ENCODE peak calls at places on chromosome 12, in eight cellular contexts. T is transverse colon, F is lower leg skin, Z is breast epithelium, D is Peyer's patch, U is IMR-90, W is body of pancreas, O is tibial nerve. B is an unnamed sample.

GRCh38 chr12:94100990-94101901 is 47.1 kb upstream of the PLXNC1 start:
- DNase-seq in T (peak), F (peak), Z (peak), D (peak), U (peak), W (peak), O (peak), B (peak)

GRCh38 chr12:51127050-51127729 is 43.8 kb upstream of the CSRNP2 start:
- DNase-seq in T (no peak), F (no peak), Z (no peak), D (no peak), U (peak), W (no peak), O (no peak), B (no peak)

GRCh38 chr12:126493366-126494108 is 1428.3 kb downstream of the AACS start:
- DNase-seq in T (no peak), F (no peak), Z (no peak), D (no peak), U (no peak), W (no peak), O (no peak), B (no peak)

GRCh38 chr12:128267651-128268347 is 829 bp downstream of the TMEM132C start:
- DNase-seq in T (no peak), F (no peak), Z (no peak), D (no peak), U (no peak), W (no peak), O (no peak), B (no peak)

GRCh38 chr12:71780207-71780822 is 25.7 kb downstream of the RAB21 start:
- DNase-seq in T (peak), F (no peak), Z (no peak), D (no peak), U (peak), W (peak), O (no peak), B (no peak)

GRCh38 chr12:54759751-54760150 is 94.6 kb upstream of the MUCL1 start:
- DNase-seq in T (no peak), F (no peak), Z (no peak), D (no peak), U (peak), W (peak), O (no peak), B (no peak)

GRCh38 chr12:10615532-10615931 is 2.1 kb upstream of the MAGOHB start:
- DNase-seq in T (no peak), F (no peak), Z (no peak), D (no peak), U (no peak), W (no peak), O (no peak), B (no peak)

GRCh38 chr12:121278450-121279375 is 17.8 kb downstream of the CAMKK2 start:
- DNase-seq in T (no peak), F (no peak), Z (no peak), D (no peak), U (peak), W (peak), O (no peak), B (no peak)

GRCh38 chr12:106058256-106059182 is 80.2 kb downstream of the NUAK1 start:
- DNase-seq in T (no peak), F (no peak), Z (no peak), D (no peak), U (peak), W (no peak), O (no peak), B (no peak)

GRCh38 chr12:49476091-49476490 is 62.7 kb upstream of the KCNH3 start:
- DNase-seq in T (no peak), F (no peak), Z (no peak), D (no peak), U (no peak), W (no peak), O (no peak), B (no peak)

GRCh38 chr12:42794811-42795210 is 205.3 kb upstream of the PRICKLE1 start:
- DNase-seq in T (no peak), F (no peak), Z (no peak), D (no peak), U (peak), W (no peak), O (no peak), B (no peak)

GRCh38 chr12:9872743-9873142 is 3.6 kb upstream of the CLEC2B start:
- DNase-seq in T (no peak), F (no peak), Z (no peak), D (no peak), U (no peak), W (no peak), O (no peak), B (no peak)

GRCh38 chr12:42922512-42922865 is 332.9 kb upstream of the PRICKLE1 start:
- DNase-seq in T (no peak), F (no peak), Z (no peak), D (no peak), U (no peak), W (no peak), O (no peak), B (no peak)

GRCh38 chr12:40225984-40226602 is 1.3 kb downstream of the LRRK2 start:
- DNase-seq in T (no peak), F (no peak), Z (no peak), D (no peak), U (no peak), W (no peak), O (no peak), B (no peak)

GRCh38 chr12:109824731-109825130 is 8.5 kb downstream of the TRPV4 start:
- DNase-seq in T (no peak), F (no peak), Z (no peak), D (no peak), U (no peak), W (no peak), O (no peak), B (no peak)

GRCh38 chr12:12777056-12777455 is 8.4 kb upstream of the APOLD1 start:
- DNase-seq in T (no peak), F (no peak), Z (no peak), D (no peak), U (no peak), W (no peak), O (no peak), B (no peak)

DNA sequence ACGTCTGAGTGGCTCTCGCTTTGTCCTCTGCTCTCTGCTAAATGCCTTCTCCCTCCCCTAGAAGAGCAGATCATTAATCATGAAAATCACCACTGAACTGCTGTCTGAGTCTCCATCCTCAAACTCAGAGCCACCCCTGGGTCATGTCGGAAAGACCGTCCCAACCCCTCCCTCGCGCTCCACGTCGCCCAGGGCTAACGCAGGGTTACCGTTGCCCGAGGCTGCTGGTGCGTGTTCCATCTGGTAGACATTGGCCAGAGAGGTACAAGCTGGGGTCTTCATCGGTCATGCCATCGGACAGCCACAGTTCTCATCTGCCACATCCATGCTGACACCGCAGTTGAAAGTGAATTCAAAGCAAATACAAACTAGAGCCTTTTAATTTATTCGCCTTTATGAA is 129.1 kb downstream of the ADGRD1 start:
- DNase-seq in T (no peak), F (peak), Z (no peak), D (no peak), U (no peak), W (no peak), O (peak), B (no peak)
- TF ChIP-seq POLR2A in T (no peak), F (no peak), Z (no peak), D (no peak), U (no peak), W (no peak), O (no peak), B (no peak)

DNA sequence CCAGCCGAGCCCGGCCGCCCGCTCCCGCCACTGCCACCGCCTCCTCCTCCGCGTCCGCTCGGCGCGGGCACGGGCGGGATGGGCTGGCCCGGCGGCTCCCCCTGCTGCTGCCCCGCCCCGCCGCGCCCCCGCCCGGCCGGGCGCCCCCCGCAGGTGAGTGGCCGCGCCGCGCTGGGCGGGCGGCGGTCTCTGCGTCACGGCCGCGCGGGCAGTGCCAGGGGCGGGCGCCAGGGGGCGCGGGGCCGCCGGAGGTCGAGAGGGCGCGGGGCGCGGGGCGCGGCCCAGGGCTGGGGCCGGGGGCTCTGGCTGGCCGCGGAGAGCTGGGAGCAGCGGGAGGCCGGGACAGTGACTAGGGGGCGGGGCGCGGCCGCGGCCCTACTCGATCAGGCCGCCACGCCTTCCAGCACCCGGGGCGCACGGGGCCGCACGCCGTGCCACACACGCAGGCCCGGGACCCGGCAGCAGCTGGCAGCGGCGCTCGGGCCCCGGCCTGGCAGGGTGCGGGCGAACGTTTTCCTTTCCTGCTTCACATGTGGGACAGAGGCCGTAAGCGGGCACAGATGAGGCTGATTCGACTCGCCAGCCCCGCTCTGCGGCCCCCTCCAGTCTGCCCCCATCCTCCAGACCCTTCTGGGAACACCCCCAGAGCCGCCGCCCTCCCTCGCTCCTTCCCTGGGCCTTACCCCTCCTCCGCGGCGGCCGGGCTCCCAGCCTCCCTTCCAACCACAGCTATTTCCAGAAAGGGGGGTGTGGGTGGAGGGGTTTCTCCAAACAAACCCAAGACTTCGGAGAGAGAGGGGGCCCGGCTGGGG is 2.4 kb upstream of the TNS2 start:
- DNase-seq in T (peak), F (peak), Z (peak), D (peak), U (peak), W (peak), O (peak), B (peak)
- TF ChIP-seq POLR2A in T (peak), F (no peak), Z (no peak), D (peak), U (no peak), W (peak), O (peak), B (no peak)

DNA sequence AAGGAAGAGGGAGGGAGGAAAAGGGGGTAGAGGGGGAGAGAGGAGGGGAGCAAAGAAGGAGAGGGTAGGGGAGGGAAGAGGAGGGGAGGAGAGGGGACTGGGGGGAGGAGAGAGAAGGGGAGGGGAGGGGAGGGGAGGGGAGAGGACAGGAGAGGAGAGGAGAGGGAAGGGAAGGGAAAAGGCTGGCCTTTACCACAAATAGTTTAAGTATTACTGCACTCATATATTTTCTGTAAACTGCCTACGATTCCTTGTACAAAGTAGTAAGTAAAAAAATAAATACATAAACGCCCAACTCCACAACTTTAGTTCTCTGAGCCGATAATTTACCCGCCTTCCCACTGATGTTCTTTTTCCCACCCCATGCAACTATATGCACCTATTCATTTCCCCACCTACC is 23.7 kb upstream of the RERG start:
- DNase-seq in T (no peak), F (no peak), Z (no peak), D (no peak), U (no peak), W (no peak), O (no peak), B (no peak)
- TF ChIP-seq POLR2A in T (no peak), F (no peak), Z (no peak), D (no peak), U (no peak), W (no peak), O (no peak), B (no peak)

GRCh38 chr12:65276923-65277322 is 1.6 kb upstream of the MSRB3 start:
- DNase-seq in T (no peak), F (no peak), Z (no peak), D (no peak), U (no peak), W (no peak), O (no peak), B (no peak)

GRCh38 chr12:65279387-65280112 is 1.1 kb downstream of the MSRB3 start:
- DNase-seq in T (no peak), F (no peak), Z (no peak), D (no peak), U (peak), W (no peak), O (no peak), B (no peak)

GRCh38 chr12:65277994-65278575 is 398 bp upstream of the MSRB3 start:
- DNase-seq in T (no peak), F (peak), Z (no peak), D (no peak), U (no peak), W (peak), O (no peak), B (no peak)

GRCh38 chr12:65280306-65280705 is 1.8 kb downstream of the MSRB3 start:
- DNase-seq in T (no peak), F (no peak), Z (no peak), D (no peak), U (peak), W (no peak), O (no peak), B (no peak)

GRCh38 chr12:65278576-65279386 is at the start of gene MSRB3:
- DNase-seq in T (peak), F (peak), Z (peak), D (no peak), U (peak), W (peak), O (peak), B (peak)
- TF ChIP-seq POLR2A in T (peak), F (no peak), Z (no peak), D (no peak), U (no peak), W (peak), O (peak), B (no peak)

DNA sequence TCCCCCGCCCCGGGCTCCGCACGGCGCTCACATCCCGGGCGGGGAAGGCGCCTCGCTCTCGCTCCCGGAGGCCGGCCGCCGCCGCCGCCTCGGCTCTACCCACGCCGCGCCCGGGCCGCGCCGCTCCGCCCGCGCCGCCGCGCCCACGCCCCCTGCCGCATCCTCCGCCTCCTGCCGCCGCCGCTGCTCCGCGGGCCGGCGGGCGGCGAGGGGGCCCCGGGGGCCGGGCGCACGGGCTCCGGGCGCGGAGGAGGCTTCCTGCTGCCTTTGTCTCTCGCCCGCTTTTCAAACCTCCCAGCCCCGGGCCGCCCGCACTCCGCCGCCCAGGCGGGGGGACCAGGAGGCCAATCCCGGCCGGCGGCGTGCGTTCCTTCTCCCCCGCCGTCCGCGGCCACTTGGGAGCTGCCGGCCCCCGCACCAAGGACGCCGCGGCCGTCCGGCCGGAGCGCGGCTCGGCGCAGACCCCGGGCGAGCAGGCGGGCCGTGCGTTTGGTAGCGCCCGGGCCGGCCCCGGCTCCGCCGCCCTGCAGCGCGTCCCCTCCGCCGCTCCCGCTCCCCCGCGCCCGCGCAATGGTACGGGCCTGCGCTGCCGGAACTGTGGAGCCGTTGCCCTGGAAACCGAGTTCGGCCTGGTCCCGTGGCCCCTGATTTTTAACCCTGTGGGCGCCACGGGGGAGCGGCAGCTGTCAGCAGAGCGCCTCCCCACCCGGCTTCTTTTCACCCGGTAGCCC is at the start of gene FBXL14:
- DNase-seq in T (peak), F (peak), Z (peak), D (peak), U (peak), W (peak), O (peak), B (peak)
- TF ChIP-seq POLR2A in T (peak), F (no peak), Z (no peak), D (peak), U (no peak), W (peak), O (peak), B (peak)

DNA sequence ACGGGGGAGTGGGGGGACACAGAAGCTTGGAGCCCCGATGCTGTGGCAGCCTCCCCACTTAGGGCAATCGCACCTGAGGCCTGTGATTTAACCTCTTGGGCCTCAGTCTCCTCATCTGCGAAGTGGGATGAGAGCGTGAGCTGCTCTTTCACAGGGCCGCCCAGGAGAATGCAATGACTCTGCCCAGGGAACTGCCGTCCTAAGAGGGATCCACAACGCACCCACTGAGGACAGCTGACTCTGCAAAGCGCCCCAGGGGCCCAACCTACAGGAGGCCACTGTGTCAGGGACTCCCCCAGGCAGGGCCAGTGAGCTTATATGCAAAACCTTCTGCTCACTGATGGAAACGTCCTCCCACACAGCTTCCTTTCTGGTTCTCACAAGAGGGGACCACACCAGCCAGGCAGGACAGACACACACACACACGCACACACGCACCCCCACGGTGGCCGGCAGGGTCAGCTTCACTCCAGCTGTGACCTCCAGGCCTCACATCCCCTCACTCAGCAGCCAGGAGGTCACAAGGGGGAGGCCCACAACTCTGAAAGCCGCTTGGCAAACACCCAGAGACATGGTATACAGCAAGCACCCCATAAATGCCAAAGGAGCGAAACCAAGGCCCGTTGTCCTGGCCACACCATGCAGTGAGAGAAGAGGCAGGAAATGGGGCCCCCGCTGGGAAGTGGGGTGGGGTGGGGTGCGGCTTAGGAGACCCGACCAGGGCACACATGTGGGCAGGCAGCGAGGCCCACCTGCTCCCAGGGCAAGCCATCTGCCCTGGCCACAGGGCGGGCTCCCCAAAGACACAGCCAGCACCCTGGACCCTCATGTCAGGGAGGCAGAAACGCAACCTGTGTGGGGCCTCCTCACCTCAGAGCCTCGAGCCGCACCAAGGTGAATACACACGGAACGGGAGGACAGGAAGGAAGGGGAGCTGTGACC is 73.3 kb downstream of the NCOR2 start:
- DNase-seq in T (peak), F (no peak), Z (no peak), D (peak), U (no peak), W (no peak), O (no peak), B (peak)
- TF ChIP-seq POLR2A in T (no peak), F (no peak), Z (no peak), D (no peak), U (no peak), W (no peak), O (no peak), B (peak)

DNA sequence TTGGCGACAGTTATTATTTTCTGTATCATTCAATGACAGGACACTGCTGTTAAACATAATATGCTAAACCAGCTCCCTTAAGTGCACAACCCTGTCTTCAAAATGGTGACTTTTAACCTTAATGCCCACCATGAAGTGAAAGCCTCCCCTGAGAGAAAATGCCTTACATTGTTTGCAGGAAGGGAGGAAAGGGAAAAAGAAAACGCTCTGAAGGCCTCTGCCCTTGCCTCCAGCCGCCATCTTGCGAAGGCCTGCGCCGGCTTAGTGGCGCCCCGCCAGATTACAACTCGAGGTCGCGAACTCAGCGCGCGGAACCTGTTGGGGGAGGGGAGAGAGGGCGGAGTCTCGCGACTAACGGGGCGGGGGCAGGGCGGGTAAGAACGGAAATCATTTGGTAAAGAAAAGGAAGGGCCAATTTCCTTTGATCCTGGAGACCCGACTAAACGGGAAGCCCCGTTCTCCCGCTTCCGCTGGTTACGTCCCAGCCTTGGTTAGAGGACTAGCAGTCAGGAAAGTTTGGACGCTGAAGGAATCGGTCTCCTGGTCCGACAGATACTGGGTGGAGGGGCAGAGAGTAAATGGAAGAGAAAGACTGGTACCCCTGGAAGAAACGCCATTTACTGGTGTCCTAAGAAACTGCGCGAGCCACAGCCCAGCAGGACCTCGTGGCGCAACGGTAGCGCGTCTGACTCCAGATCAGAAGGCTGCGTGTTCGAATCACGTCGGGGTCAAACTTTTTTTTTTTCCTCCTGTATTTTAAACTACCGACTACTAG is 11.6 kb upstream of the TMPO start:
- DNase-seq in T (peak), F (peak), Z (peak), D (peak), U (peak), W (peak), O (peak), B (peak)
- TF ChIP-seq POLR2A in T (peak), F (no peak), Z (no peak), D (no peak), U (no peak), W (peak), O (no peak), B (peak)

GRCh38 chr12:124863409-124864325 is at the start of gene SCARB1:
- DNase-seq in T (peak), F (peak), Z (peak), D (peak), U (peak), W (peak), O (peak), B (peak)
- TF ChIP-seq POLR2A in T (peak), F (no peak), Z (no peak), D (peak), U (no peak), W (peak), O (no peak), B (peak)

GRCh38 chr12:47773062-47773857 is at the start of gene SLC48A1:
- DNase-seq in T (peak), F (peak), Z (peak), D (peak), U (peak), W (peak), O (no peak), B (peak)
- TF ChIP-seq POLR2A in T (peak), F (no peak), Z (no peak), D (peak), U (no peak), W (peak), O (peak), B (no peak)

GRCh38 chr12:81400024-81400423 is 322.1 kb downstream of the ACSS3 start:
- DNase-seq in T (no peak), F (no peak), Z (no peak), D (no peak), U (no peak), W (no peak), O (no peak), B (no peak)
- TF ChIP-seq POLR2A in T (no peak), F (no peak), Z (no peak), D (no peak), U (no peak), W (no peak), O (no peak), B (no peak)

B was measured in GM12892.